ENCODE peak calls at places on chromosomes 5 and 9, in ten cellular contexts. One of them, this sample, is unnamed.

GRCh38 chr9:6761306-6761705 is 3.5 kb downstream of the KDM4C start:
- DNase-seq in MCF 10A: no peak
- DNase-seq in A549: no peak
- DNase-seq in NCI-H1417: no peak
- DNase-seq in GM04504: no peak
- DNase-seq in DMS153: no peak
- DNase-seq in stimulated activated naive CD4-positive, alpha-beta T cell: no peak
- DNase-seq in T-helper 1 cell: no peak
- DNase-seq in stimulated activated CD4-positive, alpha-beta T cell treated with anti-CD3 and anti-CD28 coated beads, Interleukin-1b, Interleukin-23, amount 100 ng/mL, for 24 hours: no peak
- DNase-seq in neuronal stem cell: no peak
- DNase-seq in this sample: no peak

GRCh38 chr5:150780180-150780692 is 1.7 kb downstream of the SMIM3 start:
- DNase-seq in stimulated activated CD4-positive, alpha-beta T cell treated with anti-CD3 and anti-CD28 coated beads, Interleukin-1b, Interleukin-23, amount 100 ng/mL, for 24 hours: no peak
- DNase-seq in stimulated activated naive CD4-positive, alpha-beta T cell: no peak
- DNase-seq in DMS153: no peak
- DNase-seq in neuronal stem cell: no peak
- DNase-seq in MCF 10A: peak
- DNase-seq in T-helper 1 cell: no peak
- DNase-seq in A549: no peak
- DNase-seq in GM04504: peak
- DNase-seq in NCI-H1417: no peak
- DNase-seq in this sample: no peak

GRCh38 chr9:93297659-93298497 is 113.9 kb downstream of the WNK2 start:
- DNase-seq in neuronal stem cell: no peak
- DNase-seq in A549: no peak
- DNase-seq in DMS153: peak
- DNase-seq in MCF 10A: no peak
- DNase-seq in stimulated activated CD4-positive, alpha-beta T cell treated with anti-CD3 and anti-CD28 coated beads, Interleukin-1b, Interleukin-23, amount 100 ng/mL, for 24 hours: no peak
- DNase-seq in GM04504: no peak
- DNase-seq in T-helper 1 cell: no peak
- DNase-seq in NCI-H1417: peak
- DNase-seq in stimulated activated naive CD4-positive, alpha-beta T cell: no peak
- DNase-seq in this sample: peak

GRCh38 chr9:109780453-109781033 is 545 bp downstream of the PALM2AKAP2 start:
- DNase-seq in T-helper 1 cell: no peak
- DNase-seq in NCI-H1417: peak
- DNase-seq in A549: no peak
- DNase-seq in GM04504: no peak
- DNase-seq in stimulated activated CD4-positive, alpha-beta T cell treated with anti-CD3 and anti-CD28 coated beads, Interleukin-1b, Interleukin-23, amount 100 ng/mL, for 24 hours: no peak
- DNase-seq in DMS153: no peak
- DNase-seq in MCF 10A: no peak
- DNase-seq in neuronal stem cell: peak
- DNase-seq in stimulated activated naive CD4-positive, alpha-beta T cell: no peak
- DNase-seq in this sample: no peak

GRCh38 chr5:14108170-14108996 is 34.8 kb upstream of the TRIO start:
- DNase-seq in stimulated activated CD4-positive, alpha-beta T cell treated with anti-CD3 and anti-CD28 coated beads, Interleukin-1b, Interleukin-23, amount 100 ng/mL, for 24 hours: no peak
- DNase-seq in GM04504: peak
- DNase-seq in MCF 10A: peak
- DNase-seq in T-helper 1 cell: peak
- DNase-seq in NCI-H1417: peak
- DNase-seq in neuronal stem cell: peak
- DNase-seq in DMS153: no peak
- DNase-seq in stimulated activated naive CD4-positive, alpha-beta T cell: no peak
- DNase-seq in A549: peak
- DNase-seq in this sample: peak

GRCh38 chr9:4077499-4078102 is 222.3 kb downstream of the GLIS3 start:
- DNase-seq in neuronal stem cell: no peak
- DNase-seq in stimulated activated naive CD4-positive, alpha-beta T cell: no peak
- DNase-seq in GM04504: peak
- DNase-seq in MCF 10A: peak
- DNase-seq in DMS153: no peak
- DNase-seq in stimulated activated CD4-positive, alpha-beta T cell treated with anti-CD3 and anti-CD28 coated beads, Interleukin-1b, Interleukin-23, amount 100 ng/mL, for 24 hours: peak
- DNase-seq in NCI-H1417: no peak
- DNase-seq in T-helper 1 cell: peak
- DNase-seq in A549: peak
- DNase-seq in this sample: peak

GRCh38 chr9:128185979-128186965 is 5.1 kb downstream of the CIZ1 start:
- DNase-seq in A549: no peak
- DNase-seq in DMS153: no peak
- DNase-seq in MCF 10A: no peak
- DNase-seq in stimulated activated naive CD4-positive, alpha-beta T cell: no peak
- DNase-seq in GM04504: no peak
- DNase-seq in stimulated activated CD4-positive, alpha-beta T cell treated with anti-CD3 and anti-CD28 coated beads, Interleukin-1b, Interleukin-23, amount 100 ng/mL, for 24 hours: no peak
- DNase-seq in neuronal stem cell: no peak
- DNase-seq in T-helper 1 cell: no peak
- DNase-seq in NCI-H1417: no peak
- DNase-seq in this sample: no peak

GRCh38 chr9:97845763-97846162 is 7.3 kb upstream of the FOXE1 start:
- DNase-seq in T-helper 1 cell: no peak
- DNase-seq in stimulated activated CD4-positive, alpha-beta T cell treated with anti-CD3 and anti-CD28 coated beads, Interleukin-1b, Interleukin-23, amount 100 ng/mL, for 24 hours: no peak
- DNase-seq in DMS153: no peak
- DNase-seq in MCF 10A: no peak
- DNase-seq in GM04504: no peak
- DNase-seq in neuronal stem cell: no peak
- DNase-seq in stimulated activated naive CD4-positive, alpha-beta T cell: no peak
- DNase-seq in NCI-H1417: no peak
- DNase-seq in A549: no peak
- DNase-seq in this sample: no peak

GRCh38 chr5:4295663-4296339 is 700.2 kb downstream of the IRX1 start:
- DNase-seq in MCF 10A: peak
- DNase-seq in neuronal stem cell: peak
- DNase-seq in stimulated activated naive CD4-positive, alpha-beta T cell: no peak
- DNase-seq in GM04504: no peak
- DNase-seq in T-helper 1 cell: no peak
- DNase-seq in stimulated activated CD4-positive, alpha-beta T cell treated with anti-CD3 and anti-CD28 coated beads, Interleukin-1b, Interleukin-23, amount 100 ng/mL, for 24 hours: no peak
- DNase-seq in DMS153: no peak
- DNase-seq in A549: no peak
- DNase-seq in NCI-H1417: no peak
- DNase-seq in this sample: no peak

GRCh38 chr5:32828492-32828891 is 117.4 kb downstream of the NPR3 start:
- DNase-seq in GM04504: no peak
- DNase-seq in T-helper 1 cell: no peak
- DNase-seq in stimulated activated naive CD4-positive, alpha-beta T cell: no peak
- DNase-seq in A549: no peak
- DNase-seq in DMS153: no peak
- DNase-seq in neuronal stem cell: no peak
- DNase-seq in stimulated activated CD4-positive, alpha-beta T cell treated with anti-CD3 and anti-CD28 coated beads, Interleukin-1b, Interleukin-23, amount 100 ng/mL, for 24 hours: no peak
- DNase-seq in MCF 10A: no peak
- DNase-seq in NCI-H1417: no peak
- DNase-seq in this sample: no peak

GRCh38 chr9:82354260-82354659 is 365.7 kb downstream of the SPATA31D1 start:
- DNase-seq in NCI-H1417: no peak
- DNase-seq in A549: no peak
- DNase-seq in stimulated activated CD4-positive, alpha-beta T cell treated with anti-CD3 and anti-CD28 coated beads, Interleukin-1b, Interleukin-23, amount 100 ng/mL, for 24 hours: no peak
- DNase-seq in DMS153: no peak
- DNase-seq in stimulated activated naive CD4-positive, alpha-beta T cell: no peak
- DNase-seq in neuronal stem cell: no peak
- DNase-seq in MCF 10A: peak
- DNase-seq in T-helper 1 cell: no peak
- DNase-seq in GM04504: peak
- DNase-seq in this sample: no peak

GRCh38 chr5:7852988-7853387 is 2.1 kb upstream of the CFAP90 start:
- DNase-seq in A549: no peak
- DNase-seq in T-helper 1 cell: no peak
- DNase-seq in stimulated activated CD4-positive, alpha-beta T cell treated with anti-CD3 and anti-CD28 coated beads, Interleukin-1b, Interleukin-23, amount 100 ng/mL, for 24 hours: no peak
- DNase-seq in GM04504: no peak
- DNase-seq in DMS153: no peak
- DNase-seq in NCI-H1417: no peak
- DNase-seq in neuronal stem cell: no peak
- DNase-seq in MCF 10A: no peak
- DNase-seq in stimulated activated naive CD4-positive, alpha-beta T cell: no peak
- DNase-seq in this sample: no peak

GRCh38 chr9:93819905-93820304 is 135.2 kb downstream of the BARX1 start:
- DNase-seq in DMS153: no peak
- DNase-seq in neuronal stem cell: no peak
- DNase-seq in T-helper 1 cell: no peak
- DNase-seq in MCF 10A: no peak
- DNase-seq in NCI-H1417: no peak
- DNase-seq in A549: no peak
- DNase-seq in stimulated activated CD4-positive, alpha-beta T cell treated with anti-CD3 and anti-CD28 coated beads, Interleukin-1b, Interleukin-23, amount 100 ng/mL, for 24 hours: no peak
- DNase-seq in GM04504: no peak
- DNase-seq in stimulated activated naive CD4-positive, alpha-beta T cell: no peak
- DNase-seq in this sample: no peak

GRCh38 chr5:28523887-28524637 is 1485.7 kb upstream of the CDH9 start:
- DNase-seq in DMS153: no peak
- DNase-seq in T-helper 1 cell: no peak
- DNase-seq in GM04504: no peak
- DNase-seq in A549: no peak
- DNase-seq in stimulated activated naive CD4-positive, alpha-beta T cell: no peak
- DNase-seq in MCF 10A: peak
- DNase-seq in NCI-H1417: no peak
- DNase-seq in stimulated activated CD4-positive, alpha-beta T cell treated with anti-CD3 and anti-CD28 coated beads, Interleukin-1b, Interleukin-23, amount 100 ng/mL, for 24 hours: no peak
- DNase-seq in neuronal stem cell: no peak
- DNase-seq in this sample: no peak

GRCh38 chr5:140575309-140575708 is 10.7 kb downstream of the SLC35A4 start:
- DNase-seq in stimulated activated CD4-positive, alpha-beta T cell treated with anti-CD3 and anti-CD28 coated beads, Interleukin-1b, Interleukin-23, amount 100 ng/mL, for 24 hours: no peak
- DNase-seq in GM04504: no peak
- DNase-seq in MCF 10A: peak
- DNase-seq in neuronal stem cell: no peak
- DNase-seq in A549: no peak
- DNase-seq in DMS153: no peak
- DNase-seq in NCI-H1417: peak
- DNase-seq in T-helper 1 cell: no peak
- DNase-seq in stimulated activated naive CD4-positive, alpha-beta T cell: no peak
- DNase-seq in this sample: peak

GRCh38 chr5:101897914-101898313 is 398.2 kb downstream of the SLCO4C1 start:
- DNase-seq in DMS153: peak
- DNase-seq in neuronal stem cell: no peak
- DNase-seq in T-helper 1 cell: no peak
- DNase-seq in A549: no peak
- DNase-seq in GM04504: no peak
- DNase-seq in NCI-H1417: peak
- DNase-seq in stimulated activated naive CD4-positive, alpha-beta T cell: no peak
- DNase-seq in stimulated activated CD4-positive, alpha-beta T cell treated with anti-CD3 and anti-CD28 coated beads, Interleukin-1b, Interleukin-23, amount 100 ng/mL, for 24 hours: no peak
- DNase-seq in MCF 10A: no peak
- DNase-seq in this sample: no peak